ENCODE peak calls at places on chromosomes 1 and 21, in nine cellular contexts. A is MM.1S, J is osteoblast, K is left lung, U is ovary, Y is heart right ventricle, O is cardiac muscle cell, C is stomach, Q is thyroid gland. S is an unnamed sample.
A peak's percentile ranks its signal among the peaks of the same experiment; 100 is the strongest.

GRCh38 chr1:165851034-165851658 is 23.7 kb downstream of the UCK2 start:
- DNase-seq in U (no peak), A (peak; percentile 90), J (peak; percentile 51), C (no peak), Q (no peak), O (no peak), K (no peak), Y (no peak), S (no peak)

GRCh38 chr1:229341811-229342304 is 989 bp downstream of the CCSAP start:
- DNase-seq in U (no peak), Y (peak; percentile 11), O (peak; percentile 38), C (no peak), Q (no peak), K (no peak), A (no peak), J (no peak), S (no peak)

GRCh38 chr1:5985250-5985649 is 7.0 kb downstream of the NPHP4 start:
- DNase-seq in U (peak; percentile 23), Q (no peak), O (no peak), J (no peak), A (no peak), Y (no peak), K (peak; percentile 54), C (no peak), S (peak; percentile 34)

GRCh38 chr1:205042911-205043806 is at the start of gene CNTN2:
- DNase-seq in J (no peak), K (peak; percentile 54), U (no peak), A (no peak), Q (no peak), C (no peak), O (no peak), Y (no peak), S (no peak)

GRCh38 chr1:231079166-231079565 is 39.1 kb upstream of the FAM89A start:
- DNase-seq in C (no peak), U (no peak), J (no peak), K (no peak), Y (no peak), O (no peak), A (no peak), Q (no peak), S (no peak)

GRCh38 chr1:234322979-234323378 is 50.3 kb upstream of the COA6 start:
- DNase-seq in U (no peak), Y (no peak), Q (peak; percentile 14), O (peak; percentile 56), C (peak; percentile 61), J (peak; percentile 6), A (peak; percentile 54), K (peak; percentile 84), S (peak; percentile 78)

GRCh38 chr21:19228241-19228640 is 824.7 kb upstream of the TMPRSS15 start:
- DNase-seq in J (no peak), U (no peak), K (no peak), Q (no peak), C (no peak), Y (no peak), O (no peak), A (no peak), S (no peak)

GRCh38 chr1:172746091-172746949 is 87.4 kb downstream of the FASLG start:
- DNase-seq in K (no peak), Q (no peak), A (peak; percentile 99), J (peak; percentile 95), C (no peak), U (no peak), Y (no peak), O (peak; percentile 96), S (no peak)

GRCh38 chr1:28591708-28592313 is at the start of gene RAB42:
- DNase-seq in Q (peak; percentile 29), U (peak; percentile 56), C (peak; percentile 36), K (peak; percentile 83), A (no peak), J (peak; percentile 91), Y (peak; percentile 35), O (peak; percentile 50), S (peak; percentile 76)

GRCh38 chr1:116130376-116130775 is 19.2 kb downstream of the MAB21L3 start:
- DNase-seq in A (no peak), Y (no peak), K (no peak), C (no peak), O (no peak), U (no peak), J (no peak), Q (no peak), S (no peak)

GRCh38 chr21:40757366-40757765 is 89.6 kb downstream of the DSCAM start:
- DNase-seq in C (no peak), A (no peak), O (no peak), Q (no peak), J (no peak), K (no peak), Y (no peak), U (no peak), S (no peak)

GRCh38 chr21:40754466-40754865 is 92.5 kb downstream of the DSCAM start:
- DNase-seq in A (no peak), C (no peak), K (no peak), O (no peak), Q (no peak), J (no peak), U (no peak), Y (no peak), S (no peak)

GRCh38 chr21:40753756-40754155 is 93.2 kb downstream of the DSCAM start:
- DNase-seq in O (no peak), A (no peak), K (no peak), Q (no peak), J (no peak), U (no peak), C (no peak), Y (no peak), S (no peak)

DNA sequence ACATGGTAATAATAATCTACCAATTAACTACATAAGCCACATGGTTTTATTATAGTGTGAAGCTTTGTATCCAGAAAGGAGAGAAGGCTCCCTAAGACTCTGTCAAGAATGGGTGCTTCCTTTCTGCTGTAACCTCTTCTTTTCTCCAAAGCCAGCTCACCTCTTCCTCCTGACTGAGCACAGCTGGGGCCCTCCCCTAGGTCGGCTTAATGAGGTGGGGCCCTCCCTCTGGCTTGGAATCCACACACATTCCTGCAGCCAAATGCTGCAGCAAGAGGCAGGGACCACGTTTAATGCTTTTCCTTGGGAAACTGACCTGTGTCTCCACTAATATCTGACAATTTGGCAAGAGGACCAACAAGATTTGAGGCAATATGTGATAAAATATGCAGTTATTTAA is 94.8 kb downstream of the DSCAM start:
- DNase-seq in Y (no peak), U (no peak), Q (no peak), J (no peak), K (no peak), C (no peak), O (no peak), A (no peak), S (no peak)
- H3K9me3 ChIP-seq in Y (no peaks in the 10 kb centered on the region), U (no peaks in the 10 kb centered on the region), Q (no peaks in the 10 kb centered on the region), J (no peaks in the 10 kb centered on the region), K (no peaks in the 10 kb centered on the region), C (no peaks in the 10 kb centered on the region), O (no peaks in the 10 kb centered on the region), A (no peaks in the 10 kb centered on the region), S (no peaks in the 10 kb centered on the region)

GRCh38 chr1:227808566-227808965 is 6.9 kb upstream of the PRSS38 start:
- DNase-seq in Q (no peak), J (no peak), Y (no peak), U (no peak), A (no peak), C (no peak), K (no peak), O (no peak), S (no peak)
- H3K9me3 ChIP-seq in Q (no peaks in the 10 kb centered on the region), J (no peaks in the 10 kb centered on the region), Y (peaks cover 31% of the 10 kb centered on the region), U (no peaks in the 10 kb centered on the region), A (no peaks in the 10 kb centered on the region), C (peaks cover 8% of the 10 kb centered on the region), K (peaks cover 15% of the 10 kb centered on the region), O (no peaks in the 10 kb centered on the region), S (peaks cover 9% of the 10 kb centered on the region)

GRCh38 chr1:152679454-152679853 is 4.4 kb downstream of the LCE2C start:
- DNase-seq in O (no peak), A (no peak), J (no peak), Q (peak; percentile 10), C (no peak), Y (no peak), U (no peak), K (no peak), S (no peak)
- H3K9me3 ChIP-seq in O (no peaks in the 10 kb centered on the region), A (no peaks in the 10 kb centered on the region), J (no peaks in the 10 kb centered on the region), Q (no peaks in the 10 kb centered on the region), C (no peaks in the 10 kb centered on the region), Y (no peaks in the 10 kb centered on the region), U (no peaks in the 10 kb centered on the region), K (no peaks in the 10 kb centered on the region), S (no peaks in the 10 kb centered on the region)

GRCh38 chr1:111062081-111062480 is 77.8 kb downstream of the DRAM2 start:
- DNase-seq in O (no peak), Q (no peak), A (no peak), U (no peak), C (no peak), J (no peak), K (no peak), Y (no peak), S (no peak)

GRCh38 chr1:111062624-111063023 is 77.3 kb downstream of the DRAM2 start:
- DNase-seq in J (no peak), Q (no peak), K (no peak), C (no peak), A (no peak), Y (no peak), U (no peak), O (no peak), S (no peak)

GRCh38 chr1:111063595-111063994 is 76.3 kb downstream of the DRAM2 start:
- DNase-seq in A (no peak), Q (no peak), O (no peak), K (no peak), J (no peak), U (no peak), C (no peak), Y (no peak), S (no peak)
- H3K9me3 ChIP-seq in A (no peaks in the 10 kb centered on the region), Q (no peaks in the 10 kb centered on the region), O (no peaks in the 10 kb centered on the region), K (peaks cover 45% of the 10 kb centered on the region), J (no peaks in the 10 kb centered on the region), U (no peaks in the 10 kb centered on the region), C (peaks cover 38% of the 10 kb centered on the region), Y (peaks cover 89% of the 10 kb centered on the region), S (peaks cover 24% of the 10 kb centered on the region)

GRCh38 chr1:4935807-4936206 is 281.4 kb downstream of the AJAP1 start:
- DNase-seq in U (no peak), A (no peak), Y (no peak), Q (no peak), O (no peak), J (no peak), K (no peak), C (no peak), S (no peak)
- H3K9me3 ChIP-seq in U (no peaks in the 10 kb centered on the region), A (no peaks in the 10 kb centered on the region), Y (no peaks in the 10 kb centered on the region), Q (no peaks in the 10 kb centered on the region), O (no peaks in the 10 kb centered on the region), J (peaks cover 11% of the 10 kb centered on the region), K (peaks cover 8% of the 10 kb centered on the region), C (peaks cover 8% of the 10 kb centered on the region), S (no peaks in the 10 kb centered on the region)

DNA sequence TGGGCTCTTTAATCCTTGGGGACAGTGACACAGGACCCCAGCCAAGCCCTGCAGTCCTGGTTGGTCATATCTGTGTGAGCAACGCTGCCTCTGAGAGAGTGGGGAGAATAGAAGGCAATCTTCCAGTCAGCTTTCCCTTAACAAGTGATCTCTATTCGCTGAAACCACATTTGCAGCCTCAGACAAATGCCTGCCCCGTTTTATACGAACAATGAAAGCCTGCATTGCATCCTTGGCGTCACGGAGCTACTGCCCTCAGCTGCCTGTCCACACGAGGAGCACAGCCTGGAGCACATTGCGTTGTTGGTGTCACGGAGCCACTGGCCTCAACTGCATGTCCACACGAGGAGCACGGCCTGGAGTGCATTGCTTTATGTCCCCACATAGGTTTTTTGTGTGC is 150.2 kb upstream of the ARHGEF16 start:
- DNase-seq in O (no peak), Y (no peak), C (no peak), A (no peak), Q (no peak), U (no peak), K (peak; percentile 44), J (no peak), S (no peak)
- H3K9me3 ChIP-seq in O (no peaks in the 10 kb centered on the region), Y (peaks cover 9% of the 10 kb centered on the region), C (no peaks in the 10 kb centered on the region), A (no peaks in the 10 kb centered on the region), Q (no peaks in the 10 kb centered on the region), U (no peaks in the 10 kb centered on the region), K (peaks cover 2% of the 10 kb centered on the region), J (no peaks in the 10 kb centered on the region), S (no peaks in the 10 kb centered on the region)

S was measured in lower lobe of right lung.